ENCODE peak calls at places on chromosomes 12 and 14, in eight cellular contexts. One of them, this sample, is unnamed.

GRCh38 chr12:89552376-89552775 is 26.5 kb upstream of the POC1B start:
- DNase-seq in ovary: no peak
- DNase-seq in astrocyte of the spinal cord: peak
- DNase-seq in uterus: no peak
- DNase-seq in transverse colon: no peak
- DNase-seq in AG10803: no peak
- DNase-seq in A549: no peak
- DNase-seq in body of pancreas: no peak
- DNase-seq in this sample: no peak

GRCh38 chr14:22896760-22897159 is 13.7 kb downstream of the REM2 start:
- DNase-seq in ovary: no peak
- DNase-seq in astrocyte of the spinal cord: no peak
- DNase-seq in uterus: no peak
- DNase-seq in transverse colon: no peak
- DNase-seq in AG10803: no peak
- DNase-seq in A549: no peak
- DNase-seq in body of pancreas: no peak
- DNase-seq in this sample: no peak

GRCh38 chr12:132163911-132164288 is 19.6 kb downstream of the NOC4L start:
- DNase-seq in ovary: no peak
- DNase-seq in astrocyte of the spinal cord: no peak
- DNase-seq in uterus: no peak
- DNase-seq in transverse colon: no peak
- DNase-seq in AG10803: no peak
- DNase-seq in A549: no peak
- DNase-seq in body of pancreas: no peak
- DNase-seq in this sample: no peak

GRCh38 chr12:117100851-117101673 is 1.8 kb upstream of the TESC start:
- DNase-seq in ovary: no peak
- DNase-seq in astrocyte of the spinal cord: no peak
- DNase-seq in uterus: no peak
- DNase-seq in transverse colon: no peak
- DNase-seq in AG10803: no peak
- DNase-seq in A549: no peak
- DNase-seq in body of pancreas: peak
- DNase-seq in this sample: no peak

GRCh38 chr12:6608592-6609311 is 1.6 kb upstream of the CHD4 start:
- DNase-seq in ovary: peak
- DNase-seq in astrocyte of the spinal cord: peak
- DNase-seq in uterus: peak
- DNase-seq in transverse colon: no peak
- DNase-seq in AG10803: no peak
- DNase-seq in A549: peak
- DNase-seq in body of pancreas: no peak
- DNase-seq in this sample: no peak

GRCh38 chr14:21093769-21094681 is 4.4 kb downstream of the ZNF219 start:
- DNase-seq in ovary: no peak
- DNase-seq in astrocyte of the spinal cord: no peak
- DNase-seq in uterus: no peak
- DNase-seq in transverse colon: no peak
- DNase-seq in AG10803: no peak
- DNase-seq in A549: no peak
- DNase-seq in body of pancreas: no peak
- DNase-seq in this sample: peak

GRCh38 chr14:100581228-100582145 is 5.7 kb downstream of the BEGAIN start:
- DNase-seq in ovary: no peak
- DNase-seq in astrocyte of the spinal cord: no peak
- DNase-seq in uterus: no peak
- DNase-seq in transverse colon: no peak
- DNase-seq in AG10803: no peak
- DNase-seq in A549: no peak
- DNase-seq in body of pancreas: no peak
- DNase-seq in this sample: no peak

GRCh38 chr12:93766802-93767523 is 89.8 kb downstream of the CRADD start:
- DNase-seq in ovary: no peak
- DNase-seq in astrocyte of the spinal cord: peak
- DNase-seq in uterus: no peak
- DNase-seq in transverse colon: peak
- DNase-seq in AG10803: peak
- DNase-seq in A549: peak
- DNase-seq in body of pancreas: peak
- DNase-seq in this sample: no peak

GRCh38 chr12:95837240-95838038 is 21.3 kb upstream of the SNRPF start:
- DNase-seq in ovary: no peak
- DNase-seq in astrocyte of the spinal cord: no peak
- DNase-seq in uterus: no peak
- DNase-seq in transverse colon: no peak
- DNase-seq in AG10803: no peak
- DNase-seq in A549: no peak
- DNase-seq in body of pancreas: no peak
- DNase-seq in this sample: no peak

GRCh38 chr14:54329082-54329695 is 67.6 kb upstream of the CDKN3 start:
- DNase-seq in ovary: peak
- DNase-seq in astrocyte of the spinal cord: peak
- DNase-seq in uterus: peak
- DNase-seq in transverse colon: peak
- DNase-seq in AG10803: peak
- DNase-seq in A549: peak
- DNase-seq in body of pancreas: peak
- DNase-seq in this sample: peak

GRCh38 chr12:60977966-60978365 is 1282.2 kb upstream of the USP15 start:
- DNase-seq in ovary: no peak
- DNase-seq in astrocyte of the spinal cord: no peak
- DNase-seq in uterus: no peak
- DNase-seq in transverse colon: no peak
- DNase-seq in AG10803: no peak
- DNase-seq in A549: no peak
- DNase-seq in body of pancreas: no peak
- DNase-seq in this sample: peak

GRCh38 chr12:4108803-4109345 is 164.7 kb upstream of the CCND2 start:
- DNase-seq in ovary: no peak
- DNase-seq in astrocyte of the spinal cord: no peak
- DNase-seq in uterus: no peak
- DNase-seq in transverse colon: no peak
- DNase-seq in AG10803: no peak
- DNase-seq in A549: no peak
- DNase-seq in body of pancreas: no peak
- DNase-seq in this sample: no peak

GRCh38 chr12:12655061-12655460 is 40.9 kb downstream of the GPR19 start:
- DNase-seq in ovary: no peak
- DNase-seq in astrocyte of the spinal cord: peak
- DNase-seq in uterus: no peak
- DNase-seq in transverse colon: no peak
- DNase-seq in AG10803: peak
- DNase-seq in A549: no peak
- DNase-seq in body of pancreas: no peak
- DNase-seq in this sample: no peak

GRCh38 chr14:52950898-52951729 is at the start of gene FERMT2:
- DNase-seq in ovary: peak
- DNase-seq in astrocyte of the spinal cord: peak
- DNase-seq in uterus: peak
- DNase-seq in transverse colon: peak
- DNase-seq in AG10803: peak
- DNase-seq in A549: peak
- DNase-seq in body of pancreas: peak
- DNase-seq in this sample: peak

GRCh38 chr12:10720974-10721565 is 2.1 kb downstream of the YBX3 start:
- DNase-seq in ovary: no peak
- DNase-seq in astrocyte of the spinal cord: no peak
- DNase-seq in uterus: no peak
- DNase-seq in transverse colon: no peak
- DNase-seq in AG10803: no peak
- DNase-seq in A549: no peak
- DNase-seq in body of pancreas: no peak
- DNase-seq in this sample: no peak

GRCh38 chr12:94169495-94169894 is 21.1 kb downstream of the PLXNC1 start:
- DNase-seq in ovary: no peak
- DNase-seq in astrocyte of the spinal cord: no peak
- DNase-seq in uterus: no peak
- DNase-seq in transverse colon: no peak
- DNase-seq in AG10803: no peak
- DNase-seq in A549: no peak
- DNase-seq in body of pancreas: no peak
- DNase-seq in this sample: no peak

GRCh38 chr14:100126401-100126800 is 33.0 kb downstream of the DEGS2 start:
- DNase-seq in ovary: no peak
- DNase-seq in astrocyte of the spinal cord: no peak
- DNase-seq in uterus: no peak
- DNase-seq in transverse colon: no peak
- DNase-seq in AG10803: no peak
- DNase-seq in A549: no peak
- DNase-seq in body of pancreas: no peak
- DNase-seq in this sample: no peak

GRCh38 chr12:75974323-75975273 is 57.0 kb downstream of the PHLDA1 start:
- DNase-seq in ovary: no peak
- DNase-seq in astrocyte of the spinal cord: no peak
- DNase-seq in uterus: no peak
- DNase-seq in transverse colon: no peak
- DNase-seq in AG10803: no peak
- DNase-seq in A549: no peak
- DNase-seq in body of pancreas: peak
- DNase-seq in this sample: no peak

GRCh38 chr12:127809236-127809635 is 457.7 kb upstream of the TMEM132C start:
- DNase-seq in ovary: no peak
- DNase-seq in astrocyte of the spinal cord: peak
- DNase-seq in uterus: no peak
- DNase-seq in transverse colon: no peak
- DNase-seq in AG10803: peak
- DNase-seq in A549: no peak
- DNase-seq in body of pancreas: peak
- DNase-seq in this sample: no peak

GRCh38 chr12:127813147-127813546 is 453.8 kb upstream of the TMEM132C start:
- DNase-seq in ovary: no peak
- DNase-seq in astrocyte of the spinal cord: no peak
- DNase-seq in uterus: no peak
- DNase-seq in transverse colon: no peak
- DNase-seq in AG10803: no peak
- DNase-seq in A549: no peak
- DNase-seq in body of pancreas: no peak
- DNase-seq in this sample: no peak

GRCh38 chr12:127811988-127812387 is 455.0 kb upstream of the TMEM132C start:
- DNase-seq in ovary: no peak
- DNase-seq in astrocyte of the spinal cord: peak
- DNase-seq in uterus: peak
- DNase-seq in transverse colon: no peak
- DNase-seq in AG10803: peak
- DNase-seq in A549: no peak
- DNase-seq in body of pancreas: peak
- DNase-seq in this sample: peak

GRCh38 chr12:127810026-127810425 is 456.9 kb upstream of the TMEM132C start:
- DNase-seq in ovary: no peak
- DNase-seq in astrocyte of the spinal cord: peak
- DNase-seq in uterus: no peak
- DNase-seq in transverse colon: no peak
- DNase-seq in AG10803: peak
- DNase-seq in A549: no peak
- DNase-seq in body of pancreas: peak
- DNase-seq in this sample: no peak
- TF ChIP-seq CTCF in ovary: no peak
- TF ChIP-seq CTCF in astrocyte of the spinal cord: peak
- TF ChIP-seq CTCF in uterus: no peak
- TF ChIP-seq CTCF in transverse colon: no peak
- TF ChIP-seq CTCF in AG10803: peak
- TF ChIP-seq CTCF in A549: no peak
- TF ChIP-seq CTCF in body of pancreas: no peak
- TF ChIP-seq CTCF in this sample: no peak

GRCh38 chr12:57848208-57848607 is 1.7 kb upstream of the CTDSP2 start:
- DNase-seq in ovary: no peak
- DNase-seq in astrocyte of the spinal cord: no peak
- DNase-seq in uterus: no peak
- DNase-seq in transverse colon: no peak
- DNase-seq in AG10803: no peak
- DNase-seq in A549: no peak
- DNase-seq in body of pancreas: no peak
- DNase-seq in this sample: no peak

GRCh38 chr12:57844725-57845477 is 1.6 kb downstream of the CTDSP2 start:
- DNase-seq in ovary: peak
- DNase-seq in astrocyte of the spinal cord: peak
- DNase-seq in uterus: peak
- DNase-seq in transverse colon: peak
- DNase-seq in AG10803: peak
- DNase-seq in A549: peak
- DNase-seq in body of pancreas: peak
- DNase-seq in this sample: peak

GRCh38 chr12:57846577-57847319 is at the start of gene CTDSP2:
- DNase-seq in ovary: peak
- DNase-seq in astrocyte of the spinal cord: peak
- DNase-seq in uterus: peak
- DNase-seq in transverse colon: peak
- DNase-seq in AG10803: peak
- DNase-seq in A549: peak
- DNase-seq in body of pancreas: peak
- DNase-seq in this sample: peak

GRCh38 chr12:57845478-57846284 is 848 bp downstream of the CTDSP2 start:
- DNase-seq in ovary: peak
- DNase-seq in astrocyte of the spinal cord: peak
- DNase-seq in uterus: peak
- DNase-seq in transverse colon: peak
- DNase-seq in AG10803: peak
- DNase-seq in A549: peak
- DNase-seq in body of pancreas: peak
- DNase-seq in this sample: peak

DNA sequence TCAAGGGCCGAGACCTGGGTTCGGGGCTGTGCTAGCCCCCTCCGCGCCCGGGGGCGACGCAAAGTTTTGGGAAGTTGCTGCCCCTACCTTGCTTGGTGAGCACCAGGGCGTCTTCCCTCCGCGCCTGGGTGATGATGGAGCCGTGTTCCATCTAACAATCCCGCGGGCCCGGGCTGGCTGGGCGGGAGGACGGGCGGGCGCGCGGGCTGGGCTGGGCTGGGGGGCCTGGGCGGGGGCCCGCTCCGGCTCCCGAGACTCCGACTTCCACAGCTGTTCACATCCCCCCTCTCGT is 298 bp downstream of the CTDSP2 start:
- DNase-seq in ovary: no peak
- DNase-seq in astrocyte of the spinal cord: no peak
- DNase-seq in uterus: no peak
- DNase-seq in transverse colon: no peak
- DNase-seq in AG10803: no peak
- DNase-seq in A549: no peak
- DNase-seq in body of pancreas: no peak
- DNase-seq in this sample: no peak
- TF ChIP-seq CTCF in ovary: no peak
- TF ChIP-seq CTCF in astrocyte of the spinal cord: no peak
- TF ChIP-seq CTCF in uterus: no peak
- TF ChIP-seq CTCF in transverse colon: no peak
- TF ChIP-seq CTCF in AG10803: no peak
- TF ChIP-seq CTCF in A549: no peak
- TF ChIP-seq CTCF in body of pancreas: no peak
- TF ChIP-seq CTCF in this sample: no peak

GRCh38 chr12:2322554-2323120 is 269.9 kb downstream of the CACNA1C start:
- DNase-seq in ovary: no peak
- DNase-seq in astrocyte of the spinal cord: no peak
- DNase-seq in uterus: no peak
- DNase-seq in transverse colon: no peak
- DNase-seq in AG10803: no peak
- DNase-seq in A549: no peak
- DNase-seq in body of pancreas: no peak
- DNase-seq in this sample: no peak
- TF ChIP-seq CTCF in ovary: no peak
- TF ChIP-seq CTCF in astrocyte of the spinal cord: no peak
- TF ChIP-seq CTCF in uterus: no peak
- TF ChIP-seq CTCF in transverse colon: no peak
- TF ChIP-seq CTCF in AG10803: no peak
- TF ChIP-seq CTCF in A549: no peak
- TF ChIP-seq CTCF in body of pancreas: no peak
- TF ChIP-seq CTCF in this sample: no peak

GRCh38 chr12:53755451-53756290 is 3.9 kb upstream of the CISTR start:
- DNase-seq in ovary: no peak
- DNase-seq in astrocyte of the spinal cord: no peak
- DNase-seq in uterus: no peak
- DNase-seq in transverse colon: no peak
- DNase-seq in AG10803: no peak
- DNase-seq in A549: no peak
- DNase-seq in body of pancreas: no peak
- DNase-seq in this sample: no peak
- TF ChIP-seq CTCF in ovary: no peak
- TF ChIP-seq CTCF in astrocyte of the spinal cord: no peak
- TF ChIP-seq CTCF in uterus: no peak
- TF ChIP-seq CTCF in transverse colon: no peak
- TF ChIP-seq CTCF in AG10803: no peak
- TF ChIP-seq CTCF in A549: no peak
- TF ChIP-seq CTCF in body of pancreas: no peak
- TF ChIP-seq CTCF in this sample: no peak

This sample was measured in nephron progenitor cell.